ENCODE peak calls at places on chromosomes 7 and 10, in six cellular contexts. N, V, R, Y, J and X are unnamed samples.

GRCh38 chr7:39300276-39300675 is 265.9 kb upstream of the YAE1 start:
- DNase-seq in N (no peak), V (no peak), R (no peak), Y (no peak), J (peak), X (no peak)

GRCh38 chr10:19811517-19811916 is 4.7 kb upstream of the PLXDC2 start:
- DNase-seq in N (peak), V (peak), R (peak), Y (no peak), J (no peak), X (peak)

GRCh38 chr7:121531175-121532070 is 135.3 kb upstream of the FAM3C start:
- DNase-seq in N (peak), V (peak), R (no peak), Y (no peak), J (no peak), X (peak)

GRCh38 chr7:129271500-129272355 is 46.9 kb downstream of the AHCYL2 start:
- DNase-seq in N (peak), V (peak), R (no peak), Y (peak), J (no peak), X (peak)

GRCh38 chr7:34225193-34225592 is 319.9 kb downstream of the BMPER start:
- DNase-seq in N (no peak), V (no peak), R (no peak), Y (no peak), J (no peak), X (no peak)

GRCh38 chr10:70605153-70605552 is 2.6 kb upstream of the PRF1 start:
- DNase-seq in N (peak), V (peak), R (no peak), Y (no peak), J (no peak), X (no peak)

GRCh38 chr10:132421377-132422168 is 24.6 kb downstream of the PWWP2B start:
- DNase-seq in N (peak), V (no peak), R (peak), Y (no peak), J (peak), X (peak)

GRCh38 chr10:33772370-33773331 is 438.2 kb upstream of the NRP1 start:
- DNase-seq in N (peak), V (peak), R (peak), Y (no peak), J (no peak), X (no peak)

GRCh38 chr7:104894998-104895850 is 118.8 kb upstream of the KMT2E start:
- DNase-seq in N (no peak), V (no peak), R (no peak), Y (no peak), J (no peak), X (no peak)

GRCh38 chr10:30589441-30589840 is 40.1 kb downstream of the LYZL2 start:
- DNase-seq in N (no peak), V (no peak), R (no peak), Y (no peak), J (peak), X (no peak)

GRCh38 chr7:33805630-33806233 is 99.6 kb upstream of the BMPER start:
- DNase-seq in N (peak), V (peak), R (peak), Y (no peak), J (no peak), X (peak)

GRCh38 chr10:97407211-97407951 is 6.2 kb upstream of the RRP12 start:
- DNase-seq in N (peak), V (peak), R (peak), Y (peak), J (peak), X (peak)

GRCh38 chr10:88791924-88792323 is 10.6 kb upstream of the LIPM start:
- DNase-seq in N (peak), V (peak), R (no peak), Y (no peak), J (no peak), X (peak)

GRCh38 chr7:77199008-77199966 is at the start of gene FGL2:
- DNase-seq in N (peak), V (peak), R (peak), Y (peak), J (peak), X (no peak)

GRCh38 chr10:34667177-34667576 is 147.9 kb downstream of the PARD3 start:
- DNase-seq in N (no peak), V (no peak), R (no peak), Y (no peak), J (no peak), X (no peak)

GRCh38 chr7:17181482-17181881 is 117.0 kb upstream of the AHR start:
- DNase-seq in N (no peak), V (no peak), R (no peak), Y (no peak), J (no peak), X (no peak)

GRCh38 chr10:102312683-102313082 is 67.4 kb downstream of the GBF1 start:
- DNase-seq in N (peak), V (peak), R (no peak), Y (no peak), J (no peak), X (no peak)

GRCh38 chr10:31004611-31005193 is 27.0 kb downstream of the ZNF438 start:
- DNase-seq in N (peak), V (peak), R (no peak), Y (peak), J (no peak), X (peak)

GRCh38 chr10:62284221-62284620 is 15.6 kb upstream of the RTKN2 start:
- DNase-seq in N (no peak), V (no peak), R (no peak), Y (no peak), J (no peak), X (no peak)

GRCh38 chr7:45644237-45644636 is 70.1 kb downstream of the ADCY1 start:
- DNase-seq in N (no peak), V (no peak), R (no peak), Y (no peak), J (no peak), X (no peak)

GRCh38 chr7:139450851-139451250 is 32.6 kb downstream of the KLRG2 start:
- DNase-seq in N (no peak), V (no peak), R (no peak), Y (no peak), J (no peak), X (no peak)

GRCh38 chr7:961546-962400 is 7.3 kb upstream of the ADAP1 start:
- DNase-seq in N (no peak), V (no peak), R (no peak), Y (no peak), J (peak), X (no peak)

GRCh38 chr10:114821915-114822770 is 563 bp downstream of the FHIP2A start:
- DNase-seq in N (peak), V (peak), R (peak), Y (no peak), J (no peak), X (peak)

GRCh38 chr7:129225206-129225930 is 538 bp downstream of the AHCYL2 start:
- DNase-seq in N (peak), V (peak), R (peak), Y (no peak), J (peak), X (peak)

GRCh38 chr7:90532231-90532929 is 62.9 kb downstream of the PTTG1IP2 start:
- DNase-seq in N (no peak), V (peak), R (no peak), Y (no peak), J (no peak), X (no peak)

GRCh38 chr7:50221028-50221427 is 83.5 kb upstream of the IKZF1 start:
- DNase-seq in N (no peak), V (no peak), R (no peak), Y (no peak), J (no peak), X (no peak)

GRCh38 chr7:68411742-68412141 is 1186.5 kb upstream of the AUTS2 start:
- DNase-seq in N (no peak), V (no peak), R (no peak), Y (no peak), J (no peak), X (no peak)

GRCh38 chr10:124672181-124672638 is 72.0 kb downstream of the FAM53B start:
- DNase-seq in N (no peak), V (no peak), R (no peak), Y (no peak), J (no peak), X (no peak)

GRCh38 chr10:79487296-79488194 is 24.8 kb upstream of the EIF5AL1 start:
- DNase-seq in N (peak), V (peak), R (peak), Y (no peak), J (peak), X (peak)

GRCh38 chr10:133135116-133135465 is 24.9 kb upstream of the KNDC1 start:
- DNase-seq in N (no peak), V (no peak), R (no peak), Y (no peak), J (no peak), X (no peak)

GRCh38 chr7:77930496-77930895 is 131.9 kb downstream of the PHTF2 start:
- DNase-seq in N (no peak), V (no peak), R (no peak), Y (no peak), J (no peak), X (no peak)

GRCh38 chr10:48444266-48444665 is 137.8 kb downstream of the MAPK8 start:
- DNase-seq in N (peak), V (peak), R (no peak), Y (no peak), J (no peak), X (peak)

GRCh38 chr10:48442809-48443177 is 136.3 kb downstream of the MAPK8 start:
- DNase-seq in N (no peak), V (no peak), R (no peak), Y (no peak), J (no peak), X (no peak)

GRCh38 chr10:48446785-48447184 is 140.3 kb downstream of the MAPK8 start:
- DNase-seq in N (no peak), V (no peak), R (no peak), Y (no peak), J (peak), X (no peak)

GRCh38 chr10:48445932-48446331 is 139.5 kb downstream of the MAPK8 start:
- DNase-seq in N (no peak), V (no peak), R (no peak), Y (no peak), J (no peak), X (no peak)

DNA sequence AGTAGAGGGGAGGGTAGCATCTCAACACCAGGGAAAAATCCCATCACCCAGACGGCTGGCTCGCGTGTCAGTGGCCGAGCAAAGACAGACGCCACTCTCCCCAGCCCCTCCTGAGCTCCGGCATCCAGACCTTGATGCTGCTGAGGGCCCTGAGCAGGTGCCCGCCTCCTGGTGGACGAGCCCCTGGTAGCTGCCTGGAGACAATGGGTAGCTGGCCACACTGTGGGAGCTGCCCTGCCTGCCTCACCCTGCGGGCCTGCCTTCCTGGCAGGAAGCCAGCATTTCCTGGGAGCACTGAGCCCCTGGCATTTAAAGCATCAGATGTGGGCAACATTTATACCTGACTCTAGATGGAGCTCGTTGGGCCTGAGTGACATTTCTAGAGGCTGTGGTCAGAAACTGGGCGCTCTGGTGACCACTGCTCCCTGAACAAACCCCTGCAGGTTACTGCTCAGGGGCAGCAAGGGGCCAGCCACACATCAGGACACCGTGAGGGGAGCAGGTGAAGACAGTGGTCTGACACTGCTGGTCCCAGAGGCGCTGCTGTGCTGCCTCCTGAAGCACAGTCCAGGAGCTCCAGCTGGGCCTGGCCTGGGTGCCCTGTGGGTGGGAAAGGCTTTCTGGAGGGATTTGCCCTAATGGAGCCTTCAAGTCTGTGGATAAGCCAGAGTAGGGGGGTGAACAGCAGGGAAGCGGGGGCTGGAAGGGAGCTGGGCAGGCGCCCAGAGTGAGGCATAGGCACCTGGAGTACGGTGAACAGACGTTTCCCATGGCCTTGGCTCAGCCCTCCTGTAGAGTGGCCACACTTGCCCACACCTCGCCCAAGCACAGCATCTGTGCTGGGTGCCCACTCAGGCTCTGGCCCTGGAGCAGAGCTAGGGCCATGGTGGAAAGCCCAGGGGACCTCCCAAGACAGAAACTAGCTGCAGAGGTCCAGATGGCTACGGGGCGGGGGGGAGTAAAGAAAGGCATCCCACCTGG is 138.7 kb downstream of the MAPK8 start:
- DNase-seq in N (peak), V (no peak), R (no peak), Y (no peak), J (peak), X (peak)
- TF ChIP-seq CTCF in N (no peak), V (peak), R (no peak), Y (no peak), J (no peak), X (no peak)

GRCh38 chr10:83089335-83089734 is 1050.0 kb upstream of the GHITM start:
- DNase-seq in N (no peak), V (no peak), R (no peak), Y (no peak), J (no peak), X (no peak)
- TF ChIP-seq CTCF in N (no peak), V (no peak), R (no peak), Y (no peak), J (no peak), X (no peak)

DNA sequence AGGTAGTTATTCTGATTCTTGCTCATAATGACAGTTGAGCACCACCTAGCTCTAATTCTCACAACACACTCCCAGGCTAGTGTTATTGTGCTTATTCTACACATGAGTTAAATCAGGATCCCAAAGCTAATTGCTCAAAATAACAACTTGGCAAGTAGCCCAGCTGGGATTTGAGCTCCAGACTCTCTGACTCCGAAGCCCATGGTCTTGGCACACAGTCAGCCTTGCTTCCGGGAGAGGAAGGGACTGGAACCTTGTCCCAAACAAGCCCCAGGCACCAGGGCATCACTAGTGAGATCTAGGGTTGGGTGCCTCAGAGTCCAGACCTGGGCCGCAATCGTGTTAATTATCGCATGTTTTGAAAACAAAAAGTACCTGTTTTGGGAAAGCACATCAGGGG is 101.4 kb downstream of the GPAM start:
- DNase-seq in N (no peak), V (no peak), R (peak), Y (no peak), J (no peak), X (peak)
- TF ChIP-seq CTCF in N (no peak), V (no peak), R (no peak), Y (no peak), J (no peak), X (no peak)

GRCh38 chr7:29345590-29345989 is 151.0 kb downstream of the CHN2 start:
- DNase-seq in N (peak), V (no peak), R (no peak), Y (no peak), J (peak), X (peak)
- TF ChIP-seq CTCF in N (peak), V (peak), R (no peak), Y (no peak), J (peak), X (peak)

DNA sequence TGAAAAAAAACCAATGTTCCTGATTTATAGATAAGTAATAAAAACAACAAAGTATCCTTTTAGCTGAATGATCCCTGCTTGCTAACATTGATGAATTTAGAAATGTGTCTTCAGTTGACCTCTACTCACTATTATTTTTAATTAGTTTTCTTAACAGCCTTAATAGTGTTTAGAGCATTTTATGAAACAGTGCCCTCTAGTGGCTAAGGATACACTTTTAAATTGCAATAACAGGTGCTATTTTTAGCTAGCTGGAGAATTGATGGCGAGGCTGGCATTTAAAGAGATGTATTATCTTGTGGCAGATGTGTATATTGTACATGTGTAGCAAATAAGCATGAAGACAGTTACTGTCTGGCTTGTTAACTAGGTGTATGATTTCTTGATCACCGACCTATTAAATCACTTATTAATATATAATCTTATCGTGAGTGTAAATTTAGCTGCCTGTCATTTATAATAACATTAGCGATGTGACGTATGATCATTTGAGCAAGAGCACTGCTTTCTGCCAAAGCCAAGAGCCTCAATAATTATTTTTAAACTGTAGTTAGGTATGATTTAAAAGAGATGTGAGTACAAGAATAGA is 451.9 kb downstream of the DPP6 start:
- DNase-seq in N (peak), V (peak), R (no peak), Y (no peak), J (no peak), X (peak)
- TF ChIP-seq CTCF in N (peak), V (peak), R (peak), Y (peak), J (peak), X (peak)

GRCh38 chr7:103348959-103349358 is 1.5 kb downstream of the PSMC2 start:
- DNase-seq in N (no peak), V (no peak), R (no peak), Y (no peak), J (no peak), X (no peak)
- TF ChIP-seq CTCF in N (no peak), V (no peak), R (no peak), Y (no peak), J (no peak), X (no peak)

GRCh38 chr7:150974468-150975391 is 3.4 kb downstream of the KCNH2 start:
- DNase-seq in N (no peak), V (no peak), R (peak), Y (no peak), J (peak), X (no peak)
- TF ChIP-seq CTCF in N (peak), V (peak), R (peak), Y (peak), J (no peak), X (peak)

GRCh38 chr7:95919574-95919973 is 147.2 kb downstream of the DYNC1I1 start:
- DNase-seq in N (no peak), V (no peak), R (no peak), Y (no peak), J (no peak), X (no peak)
- TF ChIP-seq CTCF in N (no peak), V (no peak), R (no peak), Y (peak), J (no peak), X (no peak)

GRCh38 chr10:119203006-119203405 is 4.4 kb upstream of the GRK5 start:
- DNase-seq in N (peak), V (peak), R (no peak), Y (no peak), J (no peak), X (no peak)

GRCh38 chr10:119201233-119201632 is 6.1 kb upstream of the GRK5 start:
- DNase-seq in N (peak), V (peak), R (no peak), Y (no peak), J (no peak), X (no peak)

GRCh38 chr10:119199231-119199992 is 8.0 kb upstream of the GRK5 start:
- DNase-seq in N (peak), V (peak), R (peak), Y (no peak), J (no peak), X (peak)

GRCh38 chr10:119197921-119198320 is 9.4 kb upstream of the GRK5 start:
- DNase-seq in N (peak), V (peak), R (no peak), Y (no peak), J (no peak), X (peak)

DNA sequence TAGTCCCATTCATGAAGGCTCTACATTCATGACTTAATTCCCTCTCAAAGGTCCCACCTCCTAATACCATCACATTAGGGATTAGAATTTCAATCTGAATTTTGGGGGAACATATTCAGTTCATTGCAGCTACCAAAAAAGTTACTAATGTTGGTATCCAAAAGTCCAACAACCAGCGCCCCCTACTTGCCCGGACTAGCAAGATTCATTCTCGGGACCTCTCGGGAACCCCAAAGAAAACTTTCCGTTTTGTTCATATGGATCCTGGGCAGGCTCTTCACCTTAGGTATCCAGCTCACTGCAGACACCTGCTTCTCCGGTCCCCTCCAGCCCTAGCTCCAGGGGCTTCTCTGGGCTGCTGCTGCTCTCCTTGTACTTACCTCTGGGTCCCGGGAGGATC is 8.9 kb upstream of the GRK5 start:
- DNase-seq in N (peak), V (peak), R (no peak), Y (no peak), J (no peak), X (peak)
- TF ChIP-seq CTCF in N (peak), V (peak), R (peak), Y (peak), J (peak), X (no peak)

DNA sequence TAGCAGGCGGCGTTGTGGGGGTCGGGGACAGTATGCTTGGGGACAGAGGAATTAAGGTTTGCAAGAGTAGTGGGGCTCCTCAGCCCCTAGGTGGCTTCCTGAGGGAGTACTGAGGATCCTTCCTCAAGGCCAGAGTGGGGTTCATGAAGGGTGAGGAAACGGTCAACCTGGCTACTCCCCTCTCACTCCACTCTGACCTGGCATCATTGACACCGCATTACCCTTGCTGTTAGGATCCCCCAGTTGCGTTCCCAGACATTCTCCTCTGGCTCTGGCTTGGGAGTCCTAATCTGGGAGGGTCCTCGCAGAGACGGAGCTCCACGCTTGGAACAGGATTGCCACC is 496 bp downstream of the EPHB6 start:
- DNase-seq in N (no peak), V (no peak), R (no peak), Y (no peak), J (no peak), X (no peak)
- TF ChIP-seq CTCF in N (peak), V (peak), R (no peak), Y (no peak), J (no peak), X (no peak)